ENCODE peak calls at places on chromosomes 7 and 10, in six cellular contexts. B is neural progenitor cell; P is WERI-Rb-1; D is AG04449; F is CD8-positive, alpha-beta memory T cell; J is thoracic aorta. W is an unnamed sample.

GRCh38 chr10:113958631-113959382 is 84.9 kb upstream of the ADRB1 start:
- DNase-seq in P (no peak), J (no peak), F (no peak), B (no peak), D (peak), W (peak)

GRCh38 chr7:50068850-50069551 is 24.0 kb downstream of the ZPBP start:
- DNase-seq in D (no peak), P (no peak), J (no peak), B (no peak), F (peak), W (peak)

GRCh38 chr10:7525314-7526016 is 114.6 kb upstream of the SFMBT2 start:
- DNase-seq in P (peak), J (no peak), D (peak), B (peak), F (peak), W (peak)

GRCh38 chr7:111199643-111200042 is 108.7 kb downstream of the LRRN3 start:
- DNase-seq in F (no peak), P (no peak), D (no peak), B (no peak), J (no peak), W (no peak)

GRCh38 chr10:21700474-21700873 is 166.4 kb downstream of the MLLT10 start:
- DNase-seq in F (no peak), P (no peak), J (no peak), B (peak), D (no peak), W (no peak)

GRCh38 chr10:126734015-126734414 is 63.5 kb upstream of the C10orf90 start:
- DNase-seq in P (no peak), B (no peak), J (no peak), F (no peak), D (no peak), W (peak)

GRCh38 chr10:88804083-88804812 is 1.7 kb downstream of the LIPM start:
- DNase-seq in P (no peak), F (no peak), D (no peak), B (peak), J (no peak), W (peak)

GRCh38 chr10:4663162-4663992 is 162.6 kb upstream of the AKR1E2 start:
- DNase-seq in J (peak), D (peak), F (no peak), P (peak), B (peak), W (peak)

GRCh38 chr7:142010952-142011548 is 15.4 kb downstream of the MGAM start:
- DNase-seq in B (no peak), F (no peak), P (no peak), J (no peak), D (no peak), W (no peak)

GRCh38 chr10:16902606-16903005 is 85.4 kb upstream of the RSU1 start:
- DNase-seq in D (no peak), P (no peak), B (no peak), F (no peak), J (no peak), W (no peak)

GRCh38 chr10:110618206-110618605 is 25.9 kb upstream of the RBM20 start:
- DNase-seq in F (no peak), P (no peak), D (no peak), J (no peak), B (no peak), W (no peak)

GRCh38 chr7:27182861-27183681 is 2.0 kb downstream of the HOXA11 start:
- DNase-seq in D (no peak), P (peak), F (no peak), J (no peak), B (peak), W (no peak)

GRCh38 chr10:34124522-34125035 is 690.5 kb downstream of the PARD3 start:
- DNase-seq in J (no peak), B (no peak), P (no peak), F (no peak), D (no peak), W (peak)

GRCh38 chr7:102080371-102081243 is 206.1 kb upstream of the SH2B2 start:
- DNase-seq in F (no peak), D (no peak), B (no peak), P (no peak), J (no peak), W (no peak)

GRCh38 chr7:82506702-82507101 is 63.1 kb upstream of the CACNA2D1 start:
- DNase-seq in B (no peak), F (no peak), P (no peak), D (no peak), J (peak), W (no peak)

GRCh38 chr7:129853661-129854268 is 99.0 kb downstream of the UBE2H start:
- DNase-seq in B (no peak), J (no peak), P (no peak), F (no peak), D (no peak), W (peak)

GRCh38 chr7:151891753-151892152 is 14.8 kb upstream of the PRKAG2 start:
- DNase-seq in P (peak), J (no peak), B (no peak), F (no peak), D (no peak), W (no peak)

GRCh38 chr7:129144095-129144833 is at the start of gene TSPAN33:
- DNase-seq in B (peak), J (no peak), F (peak), D (no peak), P (peak), W (peak)

GRCh38 chr10:33336606-33337334 is 2.3 kb upstream of the NRP1 start:
- DNase-seq in B (peak), J (no peak), F (no peak), D (no peak), P (peak), W (no peak)

GRCh38 chr7:139830779-139831498 is 1.9 kb downstream of the TBXAS1 start:
- DNase-seq in J (no peak), P (no peak), D (no peak), F (no peak), B (no peak), W (no peak)

GRCh38 chr10:81027223-81027622 is 489.5 kb downstream of the SH2D4B start:
- DNase-seq in F (no peak), B (no peak), D (no peak), J (no peak), P (no peak), W (no peak)

GRCh38 chr10:112775892-112776679 is 174.0 kb upstream of the TCF7L2 start:
- DNase-seq in F (no peak), P (peak), B (no peak), J (no peak), D (no peak), W (no peak)

GRCh38 chr10:77618117-77618516 is 19.5 kb downstream of the KCNMA1 start:
- DNase-seq in B (no peak), F (no peak), P (no peak), J (no peak), D (no peak), W (no peak)

GRCh38 chr10:60662917-60663614 is 115.2 kb upstream of the CDK1 start:
- DNase-seq in J (no peak), D (no peak), P (no peak), B (no peak), F (no peak), W (peak)

GRCh38 chr10:60663850-60664249 is 114.4 kb upstream of the CDK1 start:
- DNase-seq in P (no peak), J (no peak), F (no peak), D (no peak), B (no peak), W (peak)

GRCh38 chr10:60669491-60669890 is 108.8 kb upstream of the CDK1 start:
- DNase-seq in D (no peak), J (no peak), B (no peak), F (no peak), P (no peak), W (no peak)

GRCh38 chr10:60664859-60665258 is 113.4 kb upstream of the CDK1 start:
- DNase-seq in J (no peak), B (no peak), D (no peak), P (no peak), F (no peak), W (peak)

DNA sequence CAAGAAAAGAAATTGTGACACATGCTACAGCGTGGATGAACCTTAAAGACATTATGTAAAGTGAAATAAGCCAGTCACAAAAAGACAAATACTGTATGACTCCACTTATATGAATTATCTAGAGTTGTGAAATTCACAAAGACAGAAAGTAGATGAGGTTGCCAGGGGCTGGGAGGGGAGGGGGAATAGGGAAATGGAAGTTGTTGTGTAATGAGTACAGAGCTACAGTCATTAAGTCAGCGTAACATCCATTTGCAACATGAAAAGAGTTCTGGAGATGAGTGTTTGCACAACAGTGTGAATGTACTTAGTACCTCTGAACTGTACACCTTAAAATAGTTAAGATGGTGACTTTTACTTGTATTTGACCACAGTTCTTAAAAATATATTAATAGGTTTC is 112.1 kb upstream of the CDK1 start:
- DNase-seq in J (no peak), P (no peak), D (no peak), F (no peak), B (no peak), W (peak)
- H3K4me3 ChIP-seq in J (no peak), P (no peak), D (no peak), F (no peak), B (no peak), W (no peak)

GRCh38 chr7:152894295-152895170 is 135.0 kb downstream of the ACTR3B start:
- DNase-seq in D (no peak), B (peak), J (no peak), F (no peak), P (peak), W (no peak)
- H3K4me3 ChIP-seq in D (no peak), B (no peak), J (no peak), F (no peak), P (no peak), W (no peak)

GRCh38 chr10:132517951-132518521 is 19.6 kb upstream of the INPP5A start:
- DNase-seq in D (no peak), F (no peak), P (no peak), J (no peak), B (peak), W (no peak)
- H3K4me3 ChIP-seq in D (no peak), F (no peak), P (no peak), J (peak), B (peak), W (no peak)

GRCh38 chr10:29443745-29444523 is 155.1 kb downstream of the LYZL1 start:
- DNase-seq in P (peak), J (no peak), D (no peak), F (no peak), B (no peak), W (peak)

GRCh38 chr10:29435809-29436501 is 147.1 kb downstream of the LYZL1 start:
- DNase-seq in P (no peak), J (no peak), D (peak), F (no peak), B (no peak), W (no peak)

GRCh38 chr10:29440981-29441380 is 152.1 kb downstream of the LYZL1 start:
- DNase-seq in D (no peak), B (no peak), P (no peak), F (no peak), J (no peak), W (no peak)

GRCh38 chr10:29437871-29438270 is 149.0 kb downstream of the LYZL1 start:
- DNase-seq in J (no peak), F (no peak), P (no peak), B (no peak), D (no peak), W (no peak)

GRCh38 chr10:29438271-29438670 is 149.4 kb downstream of the LYZL1 start:
- DNase-seq in F (no peak), J (no peak), D (no peak), P (no peak), B (peak), W (no peak)
- H3K4me3 ChIP-seq in F (no peak), J (no peak), D (no peak), P (no peak), B (no peak), W (no peak)

W was measured in bronchial epithelial cell.